ENCODE peak calls at places on chromosomes 11 and 22, in five cellular contexts. T, C, I, D and Y are unnamed samples.

GRCh38 chr11:82733444-82734119 is at the start of gene FAM181B:
- DNase-seq in I (peak; percentile 46), D (peak; percentile 32), C (peak; percentile 84), T (peak; percentile 85), Y (peak; percentile 83)

GRCh38 chr11:55902308-55902707 is 12.1 kb downstream of the OR5W2 start:
- DNase-seq in C (no peak), T (no peak), I (no peak), D (no peak), Y (no peak)

GRCh38 chr11:23353611-23354010 is 493.3 kb upstream of the CCDC179 start:
- DNase-seq in T (no peak), I (no peak), C (no peak), D (no peak), Y (no peak)

GRCh38 chr22:23075050-23075449 is 4.7 kb downstream of the GNAZ start:
- DNase-seq in D (peak; percentile 3), I (no peak), C (peak; percentile 21), T (no peak), Y (no peak)

GRCh38 chr11:102878595-102878994 is 3.8 kb upstream of the MMP12 start:
- DNase-seq in I (no peak), T (no peak), C (no peak), D (no peak), Y (no peak)

GRCh38 chr11:91686700-91687099 is 537.9 kb upstream of the FAT3 start:
- DNase-seq in C (no peak), T (peak; percentile 7), I (no peak), D (no peak), Y (peak; percentile 78)

GRCh38 chr11:66188580-66188979 is 79.9 kb upstream of the RAB1B start:
- DNase-seq in D (no peak), I (peak; percentile 79), C (no peak), T (no peak), Y (no peak)

GRCh38 chr11:6323291-6323905 is 3.1 kb upstream of the CAVIN3 start:
- DNase-seq in D (no peak), C (no peak), T (no peak), I (no peak), Y (no peak)

GRCh38 chr11:73040046-73040445 is 102.1 kb downstream of the FCHSD2 start:
- DNase-seq in I (no peak), T (no peak), D (no peak), C (no peak), Y (no peak)

GRCh38 chr11:83054904-83055380 is 16.8 kb downstream of the RAB30 start:
- DNase-seq in C (no peak), D (no peak), T (no peak), I (no peak), Y (no peak)

GRCh38 chr11:60852060-60852638 is 3.6 kb downstream of the PTGDR2 start:
- DNase-seq in C (peak; percentile 67), T (peak; percentile 18), I (no peak), D (no peak), Y (no peak)

DNA sequence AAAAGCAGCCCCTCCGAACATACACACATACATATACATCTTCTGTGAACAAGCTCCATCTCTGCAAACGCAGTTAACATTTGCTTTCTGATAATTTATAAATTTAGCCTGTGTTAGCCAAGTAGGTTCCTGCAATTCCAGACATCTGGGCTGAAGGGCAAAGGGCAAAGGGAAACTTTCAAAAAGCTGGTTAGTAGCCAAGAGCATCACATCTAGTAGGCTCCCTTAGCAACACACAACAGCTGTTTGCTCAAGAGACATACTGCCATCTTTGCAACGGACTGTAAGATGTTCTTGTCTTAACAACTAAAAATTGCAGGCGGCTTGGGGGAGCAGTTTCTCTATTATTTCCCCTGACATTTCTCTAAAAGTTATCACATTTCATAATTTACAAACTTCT is 134.9 kb downstream of the RBFOX2 start:
- DNase-seq in D (no peak), I (no peak), T (no peak), C (no peak), Y (no peak)
- H3K4me1 ChIP-seq in D (peaks cover 80% of the 10 kb centered on the region), I (peaks cover 11% of the 10 kb centered on the region), T (peaks cover 52% of the 10 kb centered on the region), C (peaks cover 10% of the 10 kb centered on the region), Y (peaks cover 9% of the 10 kb centered on the region)

GRCh38 chr11:104529916-104530315 is 366.0 kb upstream of the PDGFD start:
- DNase-seq in D (no peak), C (no peak), T (no peak), I (no peak), Y (no peak)
- H3K27me3 ChIP-seq in D (no peaks in the 10 kb centered on the region), C (no peaks in the 10 kb centered on the region), T (no peaks in the 10 kb centered on the region), I (no peaks in the 10 kb centered on the region), Y (no peaks in the 10 kb centered on the region)

GRCh38 chr11:96332236-96332761 is 10.7 kb downstream of the MAML2 start:
- DNase-seq in I (no peak), C (no peak), D (no peak), T (no peak), Y (no peak)

GRCh38 chr11:96333076-96333744 is 9.8 kb downstream of the MAML2 start:
- DNase-seq in C (no peak), I (no peak), D (no peak), T (no peak), Y (peak; percentile 70)

GRCh38 chr11:96337541-96338530 is 5.2 kb downstream of the MAML2 start:
- DNase-seq in T (peak; percentile 49), I (no peak), D (peak; percentile 30), C (no peak), Y (peak; percentile 61)

GRCh38 chr11:96334219-96334618 is 8.8 kb downstream of the MAML2 start:
- DNase-seq in C (no peak), T (no peak), D (no peak), I (no peak), Y (no peak)

GRCh38 chr11:96335389-96335788 is 7.6 kb downstream of the MAML2 start:
- DNase-seq in D (no peak), I (no peak), C (no peak), T (no peak), Y (no peak)
- H3K4me1 ChIP-seq in D (peaks cover 69% of the 10 kb centered on the region), I (peaks cover 49% of the 10 kb centered on the region), C (peaks cover 15% of the 10 kb centered on the region), T (peaks cover 53% of the 10 kb centered on the region), Y (peaks cover 89% of the 10 kb centered on the region)

GRCh38 chr22:20639343-20639742 is 131.9 kb downstream of the MED15 start:
- DNase-seq in T (no peak), D (no peak), I (no peak), C (no peak), Y (no peak)
- H3K27me3 ChIP-seq in T (no peaks in the 10 kb centered on the region), D (peaks cover 93% of the 10 kb centered on the region), I (peaks cover 10% of the 10 kb centered on the region), C (no peaks in the 10 kb centered on the region), Y (peaks cover 8% of the 10 kb centered on the region)

GRCh38 chr11:46701078-46701654 is 335 bp downstream of the ZNF408 start:
- DNase-seq in D (no peak), C (no peak), I (no peak), T (no peak), Y (no peak)
- H3K4me1 ChIP-seq in D (peaks cover 68% of the 10 kb centered on the region), C (peaks cover 24% of the 10 kb centered on the region), I (no peaks in the 10 kb centered on the region), T (peaks cover 32% of the 10 kb centered on the region), Y (peaks cover 7% of the 10 kb centered on the region)

GRCh38 chr22:50000587-50001387 is 11.8 kb downstream of the IL17REL start:
- DNase-seq in D (no peak), C (peak; percentile 70), I (peak; percentile 43), T (no peak), Y (no peak)

GRCh38 chr22:50001388-50002231 is 11.0 kb downstream of the IL17REL start:
- DNase-seq in T (no peak), I (no peak), D (no peak), C (peak; percentile 52), Y (no peak)

GRCh38 chr22:49998718-49999062 is 13.9 kb downstream of the IL17REL start:
- DNase-seq in T (no peak), C (no peak), D (no peak), I (no peak), Y (no peak)

GRCh38 chr22:49999063-49999900 is 13.3 kb downstream of the IL17REL start:
- DNase-seq in C (peak; percentile 72), D (no peak), I (no peak), T (peak; percentile 75), Y (peak; percentile 74)

DNA sequence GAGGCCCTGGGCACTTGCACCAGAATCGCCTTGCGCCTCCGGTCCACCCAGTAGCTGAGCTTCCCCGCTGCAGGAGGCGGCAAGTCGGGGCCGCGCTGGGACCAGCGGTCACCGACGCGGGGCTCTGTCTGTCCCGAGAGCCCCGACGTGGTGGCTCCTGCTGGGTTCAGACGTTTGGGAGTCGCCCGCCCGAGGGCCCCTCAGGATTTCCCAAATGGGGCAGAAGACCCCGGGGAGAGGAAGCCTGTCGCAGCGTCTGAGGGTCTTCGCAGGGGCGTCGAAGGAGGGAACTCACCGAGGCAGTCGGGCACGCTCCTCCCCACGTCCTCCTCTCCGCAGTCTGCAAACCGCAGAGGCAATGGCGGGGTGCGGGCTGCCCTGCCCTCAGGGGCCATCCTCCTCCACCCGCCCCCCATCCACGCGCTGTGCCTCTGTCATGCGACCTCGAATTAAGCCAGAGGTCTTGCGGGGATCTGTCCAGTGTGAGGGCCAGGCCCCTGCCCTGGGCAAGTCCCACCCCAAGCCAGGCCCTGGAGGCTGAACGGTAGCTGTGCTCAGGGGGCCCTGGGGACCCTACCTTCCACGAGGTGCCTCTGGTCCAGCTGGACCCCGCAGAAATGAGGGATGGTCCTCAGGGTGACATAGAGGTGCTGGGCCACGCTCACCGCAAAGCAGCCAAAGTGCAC is 12.5 kb downstream of the IL17REL start:
- DNase-seq in I (peak; percentile 45), T (no peak), D (no peak), C (peak; percentile 72), Y (no peak)
- H3K27me3 ChIP-seq in I (peaks cover 5% of the 10 kb centered on the region), T (peaks cover 25% of the 10 kb centered on the region), D (peaks cover 45% of the 10 kb centered on the region), C (no peaks in the 10 kb centered on the region), Y (no peaks in the 10 kb centered on the region)

GRCh38 chr22:18034076-18034475 is 9.7 kb upstream of the MICAL3 start:
- DNase-seq in T (no peak), C (no peak), D (no peak), I (no peak), Y (no peak)
- H3K4me1 ChIP-seq in T (peaks cover 6% of the 10 kb centered on the region), C (no peaks in the 10 kb centered on the region), D (peaks cover 35% of the 10 kb centered on the region), I (peaks cover 34% of the 10 kb centered on the region), Y (no peaks in the 10 kb centered on the region)